ENCODE peak calls at places on chromosomes 4 and X, in four cellular contexts. L is foreskin fibroblast, Y is GDM1, S is endothelial cell. F is an unnamed sample.

GRCh38 chrX:2894885-2895292 is 34.2 kb downstream of the ARSD start:
- DNase-seq in S (no peak), L (peak), Y (no peak), F (no peak)

GRCh38 chrX:103442536-103442901 is 66.2 kb downstream of the BEX3 start:
- DNase-seq in S (no peak), L (no peak), Y (no peak), F (no peak)

GRCh38 chr4:77022581-77023133 is 53.1 kb downstream of the CCNI start:
- DNase-seq in L (peak), Y (no peak), S (peak), F (peak)

GRCh38 chr4:151675366-151676060 is 85.3 kb downstream of the GATB start:
- DNase-seq in S (no peak), Y (no peak), L (no peak), F (no peak)

GRCh38 chrX:123920065-123920785 is 41.3 kb upstream of the STAG2 start:
- DNase-seq in S (no peak), L (peak), Y (no peak), F (peak)

GRCh38 chr4:88335092-88335665 is 43.5 kb upstream of the HERC6 start:
- DNase-seq in L (peak), S (no peak), Y (no peak), F (no peak)

GRCh38 chrX:104195489-104196084 is 29.3 kb downstream of the FAM199X start:
- DNase-seq in S (no peak), Y (no peak), L (peak), F (peak)

GRCh38 chr4:154719087-154719486 is 24.7 kb upstream of the LRAT start:
- DNase-seq in Y (no peak), S (no peak), L (no peak), F (no peak)

GRCh38 chr4:106370214-106370613 is 1.6 kb upstream of the GIMD1 start:
- DNase-seq in Y (no peak), L (no peak), S (no peak), F (no peak)

GRCh38 chr4:107740950-107741701 is 21.1 kb upstream of the PAPSS1 start:
- DNase-seq in Y (no peak), S (no peak), L (peak), F (no peak)

GRCh38 chr4:153502584-153502983 is 36.4 kb downstream of the TMEM131L start:
- DNase-seq in S (no peak), Y (no peak), L (no peak), F (no peak)

GRCh38 chr4:83585982-83586508 is 50.1 kb downstream of the GPAT3 start:
- DNase-seq in L (no peak), Y (no peak), S (no peak), F (no peak)

GRCh38 chrX:2677764-2678163 is 13.3 kb upstream of the CD99 start:
- DNase-seq in Y (no peak), L (peak), S (no peak), F (peak)

GRCh38 chr4:13985824-13986223 is 358.3 kb upstream of the BOD1L1 start:
- DNase-seq in L (no peak), S (no peak), Y (no peak), F (no peak)

F was measured in hepatic stellate cell.